ENCODE peak calls at places on chromosomes 16 and 17, in eight cellular contexts. A is naive thymus-derived CD8-positive, alpha-beta T cell; X is iPS-NIHi11; F is omental fat pad; B is neural progenitor cell; G is breast epithelium; J is GM13977; K is posterior cingulate gyrus. R is an unnamed sample.

GRCh38 chr17:7083592-7083991 is 3.5 kb upstream of the CLEC10A start:
- DNase-seq in J (no peak), G (no peak), A (no peak), F (no peak), B (no peak), X (no peak), K (no peak), R (no peak)

GRCh38 chr16:11973065-11973464 is 3.5 kb upstream of the SNX29 start:
- DNase-seq in K (no peak), X (no peak), F (no peak), G (no peak), A (no peak), B (no peak), J (no peak), R (no peak)

GRCh38 chr17:80012751-80013741 is 22.6 kb downstream of the TBC1D16 start:
- DNase-seq in G (no peak), K (no peak), X (no peak), F (no peak), J (no peak), A (no peak), B (peak), R (no peak)

GRCh38 chr16:51243836-51244483 is 92.9 kb upstream of the SALL1 start:
- DNase-seq in J (no peak), B (no peak), G (no peak), K (no peak), A (no peak), F (no peak), X (no peak), R (no peak)

GRCh38 chr16:1458336-1458976 is 14.1 kb upstream of the CCDC154 start:
- DNase-seq in J (no peak), B (no peak), K (no peak), A (no peak), X (no peak), F (no peak), G (no peak), R (no peak)

GRCh38 chr16:1260101-1260670 is 4.3 kb downstream of the TPSD1 start:
- DNase-seq in J (no peak), X (no peak), B (no peak), F (no peak), A (no peak), K (no peak), G (no peak), R (no peak)

GRCh38 chr16:49998991-49999390 is 26.0 kb upstream of the CNEP1R1 start:
- DNase-seq in J (no peak), B (no peak), X (no peak), F (no peak), A (no peak), K (no peak), G (no peak), R (no peak)

GRCh38 chr16:73059779-73060178 is 11.9 kb upstream of the ZFHX3 start:
- DNase-seq in F (no peak), X (no peak), B (no peak), A (no peak), K (no peak), G (no peak), J (no peak), R (no peak)

GRCh38 chr16:56145369-56145768 is 45.9 kb upstream of the GNAO1 start:
- DNase-seq in A (no peak), B (no peak), G (no peak), J (no peak), F (no peak), X (peak), K (no peak), R (no peak)

GRCh38 chr16:58464916-58465731 is 34.8 kb upstream of the NDRG4 start:
- DNase-seq in B (peak), K (no peak), J (peak), X (peak), G (no peak), F (no peak), A (no peak), R (no peak)

GRCh38 chr17:70365098-70365583 is 195.8 kb downstream of the KCNJ2 start:
- DNase-seq in G (no peak), J (peak), X (no peak), B (no peak), A (no peak), K (no peak), F (no peak), R (no peak)

GRCh38 chr17:11986939-11987329 is 10.3 kb downstream of the ZNF18 start:
- DNase-seq in X (peak), B (peak), J (no peak), A (no peak), F (no peak), K (no peak), G (no peak), R (no peak)

GRCh38 chr16:51139568-51139967 is 11.5 kb downstream of the SALL1 start:
- DNase-seq in B (no peak), F (no peak), G (no peak), X (no peak), K (no peak), J (no peak), A (no peak), R (no peak)

GRCh38 chr16:50747206-50747956 is 5.5 kb downstream of the CYLD start:
- DNase-seq in A (no peak), J (peak), G (no peak), X (no peak), K (no peak), B (no peak), F (no peak), R (no peak)

GRCh38 chr16:17082126-17082882 is 388.5 kb downstream of the XYLT1 start:
- DNase-seq in K (no peak), A (no peak), X (no peak), G (no peak), J (no peak), F (no peak), B (no peak), R (no peak)

GRCh38 chr17:11880714-11881113 is 116.6 kb downstream of the ZNF18 start:
- DNase-seq in B (peak), X (peak), F (no peak), J (no peak), A (no peak), K (no peak), G (no peak), R (no peak)

GRCh38 chr17:17737938-17738894 is 57.0 kb downstream of the RAI1 start:
- DNase-seq in X (peak), B (peak), F (no peak), A (no peak), J (no peak), K (no peak), G (peak), R (no peak)

GRCh38 chr17:82384051-82384729 is 12.6 kb downstream of the UTS2R start:
- DNase-seq in A (peak), B (peak), F (no peak), J (no peak), X (no peak), K (peak), G (no peak), R (no peak)

GRCh38 chr16:30076276-30076791 is 540 bp downstream of the PPP4C start:
- DNase-seq in X (no peak), G (no peak), A (peak), J (no peak), F (no peak), B (no peak), K (no peak), R (no peak)

GRCh38 chr16:81201267-81201666 is 37.2 kb upstream of the BCO1 start:
- DNase-seq in G (no peak), J (no peak), X (no peak), A (no peak), B (no peak), K (no peak), F (no peak), R (no peak)

GRCh38 chr16:28186752-28187151 is 25.0 kb downstream of the XPO6 start:
- DNase-seq in G (no peak), B (no peak), F (no peak), K (no peak), J (no peak), A (no peak), X (no peak), R (no peak)

GRCh38 chr17:4066210-4066609 is 76.6 kb downstream of the ZZEF1 start:
- DNase-seq in B (no peak), J (no peak), F (no peak), G (no peak), A (no peak), X (no peak), K (no peak), R (no peak)

GRCh38 chr17:64638552-64639198 is 23.4 kb downstream of the SMURF2 start:
- DNase-seq in K (no peak), B (no peak), G (no peak), F (no peak), J (no peak), X (no peak), A (no peak), R (no peak)